ENCODE peak calls at places on chromosomes 4 and X, in six cellular contexts. One of them, this sample, is unnamed.
A peak's percentile ranks its signal among the peaks of the same experiment; 100 is the strongest.

GRCh38 chr4:74501579-74501978 is 56.6 kb downstream of the AREG start:
- DNase-seq in NCI-H345: no peak
- DNase-seq in AG09309: peak; percentile 47
- DNase-seq in fibroblast of the aortic adventitia: peak; percentile 72
- DNase-seq in EH: peak; percentile 89
- DNase-seq in stimulated activated CD8-positive, alpha-beta memory T cell treated with anti-CD3 and anti-CD28 coated beads, Interleukin-7, amount 100 ng/mL, for 24 hours: no peak
- DNase-seq in this sample: peak; percentile 90

GRCh38 chrX:130916636-130917422 is 13.8 kb upstream of the ENOX2 start:
- DNase-seq in NCI-H345: peak; percentile 43
- DNase-seq in AG09309: peak; percentile 18
- DNase-seq in fibroblast of the aortic adventitia: peak; percentile 72
- DNase-seq in EH: peak; percentile 56
- DNase-seq in stimulated activated CD8-positive, alpha-beta memory T cell treated with anti-CD3 and anti-CD28 coated beads, Interleukin-7, amount 100 ng/mL, for 24 hours: no peak
- DNase-seq in this sample: peak; percentile 35

GRCh38 chrX:135112096-135112729 is 8.1 kb downstream of the ETDB start:
- DNase-seq in NCI-H345: peak; percentile 32
- DNase-seq in AG09309: peak; percentile 2
- DNase-seq in fibroblast of the aortic adventitia: peak; percentile 46
- DNase-seq in EH: peak; percentile 43
- DNase-seq in stimulated activated CD8-positive, alpha-beta memory T cell treated with anti-CD3 and anti-CD28 coated beads, Interleukin-7, amount 100 ng/mL, for 24 hours: no peak
- DNase-seq in this sample: peak; percentile 22

GRCh38 chr4:76279462-76279861 is 27.1 kb upstream of the STBD1 start:
- DNase-seq in NCI-H345: no peak
- DNase-seq in AG09309: no peak
- DNase-seq in fibroblast of the aortic adventitia: no peak
- DNase-seq in EH: no peak
- DNase-seq in stimulated activated CD8-positive, alpha-beta memory T cell treated with anti-CD3 and anti-CD28 coated beads, Interleukin-7, amount 100 ng/mL, for 24 hours: no peak
- DNase-seq in this sample: no peak

GRCh38 chr4:167424338-167425256 is 190.3 kb upstream of the SPOCK3 start:
- DNase-seq in NCI-H345: no peak
- DNase-seq in AG09309: no peak
- DNase-seq in fibroblast of the aortic adventitia: no peak
- DNase-seq in EH: no peak
- DNase-seq in stimulated activated CD8-positive, alpha-beta memory T cell treated with anti-CD3 and anti-CD28 coated beads, Interleukin-7, amount 100 ng/mL, for 24 hours: no peak
- DNase-seq in this sample: no peak

GRCh38 chr4:79695848-79696247 is 287.8 kb upstream of the GK2 start:
- DNase-seq in NCI-H345: no peak
- DNase-seq in AG09309: no peak
- DNase-seq in fibroblast of the aortic adventitia: no peak
- DNase-seq in EH: no peak
- DNase-seq in stimulated activated CD8-positive, alpha-beta memory T cell treated with anti-CD3 and anti-CD28 coated beads, Interleukin-7, amount 100 ng/mL, for 24 hours: no peak
- DNase-seq in this sample: no peak

GRCh38 chrX:133668225-133668931 is 253.1 kb upstream of the GPC4 start:
- DNase-seq in NCI-H345: no peak
- DNase-seq in AG09309: no peak
- DNase-seq in fibroblast of the aortic adventitia: no peak
- DNase-seq in EH: no peak
- DNase-seq in stimulated activated CD8-positive, alpha-beta memory T cell treated with anti-CD3 and anti-CD28 coated beads, Interleukin-7, amount 100 ng/mL, for 24 hours: no peak
- DNase-seq in this sample: no peak

GRCh38 chr4:2792711-2793577 is at the start of gene SH3BP2:
- DNase-seq in NCI-H345: peak; percentile 49
- DNase-seq in AG09309: no peak
- DNase-seq in fibroblast of the aortic adventitia: peak; percentile 47
- DNase-seq in EH: peak; percentile 81
- DNase-seq in stimulated activated CD8-positive, alpha-beta memory T cell treated with anti-CD3 and anti-CD28 coated beads, Interleukin-7, amount 100 ng/mL, for 24 hours: no peak
- DNase-seq in this sample: peak; percentile 74

GRCh38 chr4:176539785-176540175 is 220.0 kb downstream of the SPCS3 start:
- DNase-seq in NCI-H345: no peak
- DNase-seq in AG09309: no peak
- DNase-seq in fibroblast of the aortic adventitia: peak; percentile 55
- DNase-seq in EH: peak; percentile 49
- DNase-seq in stimulated activated CD8-positive, alpha-beta memory T cell treated with anti-CD3 and anti-CD28 coated beads, Interleukin-7, amount 100 ng/mL, for 24 hours: no peak
- DNase-seq in this sample: peak; percentile 61